ENCODE peak calls at places on chromosomes 4 and X, in nine cellular contexts. One of them, this sample, is unnamed. For H3K4me1 and H3K9me3, the result is how much of the 10 kb centered on the place peaks cover.

GRCh38 chrX:123425904-123426303 is 241.8 kb downstream of the GRIA3 start:
- DNase-seq in uterus: peak
- DNase-seq in thyroid gland: peak
- DNase-seq in ovary: no peak
- DNase-seq in mucosa of descending colon: no peak
- DNase-seq in endothelial cell of umbilical vein: no peak
- DNase-seq in neuronal stem cell: no peak
- DNase-seq in GM23248: peak
- DNase-seq in colonic mucosa: no peak
- DNase-seq in this sample: no peak

GRCh38 chr4:80306255-80306654 is 29.3 kb upstream of the CFAP299 start:
- DNase-seq in mucosa of descending colon: no peak
- DNase-seq in colonic mucosa: no peak
- DNase-seq in endothelial cell of umbilical vein: peak
- DNase-seq in ovary: no peak
- DNase-seq in neuronal stem cell: no peak
- DNase-seq in GM23248: peak
- DNase-seq in uterus: no peak
- DNase-seq in thyroid gland: no peak
- DNase-seq in this sample: no peak

GRCh38 chr4:11728165-11728564 is 299.5 kb upstream of the HS3ST1 start:
- DNase-seq in neuronal stem cell: no peak
- DNase-seq in colonic mucosa: no peak
- DNase-seq in thyroid gland: no peak
- DNase-seq in uterus: no peak
- DNase-seq in endothelial cell of umbilical vein: no peak
- DNase-seq in mucosa of descending colon: no peak
- DNase-seq in GM23248: no peak
- DNase-seq in ovary: no peak
- DNase-seq in this sample: no peak

GRCh38 chr4:74314944-74315343 is 6.7 kb downstream of the EPGN start:
- DNase-seq in neuronal stem cell: no peak
- DNase-seq in uterus: no peak
- DNase-seq in endothelial cell of umbilical vein: no peak
- DNase-seq in thyroid gland: no peak
- DNase-seq in ovary: no peak
- DNase-seq in mucosa of descending colon: no peak
- DNase-seq in GM23248: no peak
- DNase-seq in colonic mucosa: no peak
- DNase-seq in this sample: no peak

GRCh38 chr4:146338512-146338911 is 124.2 kb downstream of the REELD1 start:
- DNase-seq in mucosa of descending colon: no peak
- DNase-seq in ovary: no peak
- DNase-seq in endothelial cell of umbilical vein: no peak
- DNase-seq in uterus: no peak
- DNase-seq in neuronal stem cell: no peak
- DNase-seq in GM23248: peak
- DNase-seq in thyroid gland: no peak
- DNase-seq in colonic mucosa: no peak
- DNase-seq in this sample: no peak

GRCh38 chr4:168199262-168199957 is 107.1 kb downstream of the ANXA10 start:
- DNase-seq in uterus: no peak
- DNase-seq in endothelial cell of umbilical vein: no peak
- DNase-seq in thyroid gland: no peak
- DNase-seq in mucosa of descending colon: no peak
- DNase-seq in GM23248: no peak
- DNase-seq in colonic mucosa: no peak
- DNase-seq in ovary: no peak
- DNase-seq in neuronal stem cell: no peak
- DNase-seq in this sample: no peak

GRCh38 chrX:47623540-47624027 is 3.9 kb upstream of the SYN1 start:
- DNase-seq in endothelial cell of umbilical vein: peak
- DNase-seq in thyroid gland: peak
- DNase-seq in ovary: peak
- DNase-seq in uterus: no peak
- DNase-seq in colonic mucosa: peak
- DNase-seq in neuronal stem cell: peak
- DNase-seq in GM23248: peak
- DNase-seq in mucosa of descending colon: peak
- DNase-seq in this sample: no peak

GRCh38 chr4:85937507-85937906 is 422.3 kb downstream of the MAPK10 start:
- DNase-seq in endothelial cell of umbilical vein: no peak
- DNase-seq in neuronal stem cell: no peak
- DNase-seq in GM23248: no peak
- DNase-seq in colonic mucosa: no peak
- DNase-seq in ovary: no peak
- DNase-seq in mucosa of descending colon: no peak
- DNase-seq in uterus: no peak
- DNase-seq in thyroid gland: no peak
- DNase-seq in this sample: no peak

GRCh38 chrX:13266641-13267420 is 53.0 kb downstream of the ATXN3L start:
- DNase-seq in ovary: no peak
- DNase-seq in endothelial cell of umbilical vein: no peak
- DNase-seq in thyroid gland: no peak
- DNase-seq in colonic mucosa: no peak
- DNase-seq in neuronal stem cell: peak
- DNase-seq in mucosa of descending colon: no peak
- DNase-seq in GM23248: peak
- DNase-seq in uterus: no peak
- DNase-seq in this sample: peak

GRCh38 chrX:131577999-131578734 is 34.3 kb downstream of the OR13H1 start:
- DNase-seq in thyroid gland: no peak
- DNase-seq in endothelial cell of umbilical vein: no peak
- DNase-seq in neuronal stem cell: no peak
- DNase-seq in uterus: no peak
- DNase-seq in ovary: no peak
- DNase-seq in mucosa of descending colon: no peak
- DNase-seq in GM23248: no peak
- DNase-seq in colonic mucosa: no peak
- DNase-seq in this sample: no peak

GRCh38 chrX:115589419-115589818 is 28.4 kb downstream of the PLS3 start:
- DNase-seq in mucosa of descending colon: no peak
- DNase-seq in endothelial cell of umbilical vein: no peak
- DNase-seq in ovary: no peak
- DNase-seq in colonic mucosa: no peak
- DNase-seq in thyroid gland: no peak
- DNase-seq in uterus: no peak
- DNase-seq in neuronal stem cell: no peak
- DNase-seq in GM23248: peak
- DNase-seq in this sample: no peak

GRCh38 chrX:120015145-120016067 is 62.1 kb downstream of the RHOXF2B start:
- DNase-seq in mucosa of descending colon: no peak
- DNase-seq in endothelial cell of umbilical vein: no peak
- DNase-seq in colonic mucosa: no peak
- DNase-seq in thyroid gland: peak
- DNase-seq in neuronal stem cell: no peak
- DNase-seq in uterus: no peak
- DNase-seq in GM23248: peak
- DNase-seq in ovary: peak
- DNase-seq in this sample: peak

GRCh38 chr4:175252642-175253041 is 334.5 kb downstream of the ADAM29 start:
- DNase-seq in uterus: no peak
- DNase-seq in colonic mucosa: no peak
- DNase-seq in mucosa of descending colon: no peak
- DNase-seq in ovary: no peak
- DNase-seq in endothelial cell of umbilical vein: no peak
- DNase-seq in GM23248: no peak
- DNase-seq in thyroid gland: no peak
- DNase-seq in neuronal stem cell: no peak
- DNase-seq in this sample: no peak

GRCh38 chr4:174604198-174604597 is 81.9 kb upstream of the HPGD start:
- DNase-seq in colonic mucosa: no peak
- DNase-seq in neuronal stem cell: no peak
- DNase-seq in GM23248: peak
- DNase-seq in thyroid gland: no peak
- DNase-seq in mucosa of descending colon: no peak
- DNase-seq in uterus: no peak
- DNase-seq in ovary: no peak
- DNase-seq in endothelial cell of umbilical vein: no peak
- DNase-seq in this sample: no peak

GRCh38 chr4:75552452-75552851 is 3.4 kb upstream of the ODAPH start:
- DNase-seq in GM23248: no peak
- DNase-seq in endothelial cell of umbilical vein: no peak
- DNase-seq in mucosa of descending colon: no peak
- DNase-seq in thyroid gland: no peak
- DNase-seq in uterus: no peak
- DNase-seq in colonic mucosa: no peak
- DNase-seq in ovary: no peak
- DNase-seq in neuronal stem cell: no peak
- DNase-seq in this sample: no peak

GRCh38 chrX:96551320-96551872 is 133.2 kb upstream of the DIAPH2 start:
- DNase-seq in GM23248: no peak
- DNase-seq in uterus: no peak
- DNase-seq in thyroid gland: no peak
- DNase-seq in colonic mucosa: no peak
- DNase-seq in mucosa of descending colon: no peak
- DNase-seq in ovary: no peak
- DNase-seq in endothelial cell of umbilical vein: no peak
- DNase-seq in neuronal stem cell: no peak
- DNase-seq in this sample: no peak

GRCh38 chr4:185730387-185730786 is 81.6 kb downstream of the SORBS2 start:
- DNase-seq in colonic mucosa: no peak
- DNase-seq in endothelial cell of umbilical vein: no peak
- DNase-seq in ovary: peak
- DNase-seq in mucosa of descending colon: no peak
- DNase-seq in neuronal stem cell: peak
- DNase-seq in GM23248: no peak
- DNase-seq in thyroid gland: peak
- DNase-seq in uterus: no peak
- DNase-seq in this sample: peak

GRCh38 chr4:171983935-171984805 is 171.0 kb downstream of the GALNTL6 start:
- DNase-seq in colonic mucosa: no peak
- DNase-seq in neuronal stem cell: no peak
- DNase-seq in mucosa of descending colon: peak
- DNase-seq in GM23248: no peak
- DNase-seq in thyroid gland: no peak
- DNase-seq in uterus: no peak
- DNase-seq in endothelial cell of umbilical vein: no peak
- DNase-seq in ovary: no peak
- DNase-seq in this sample: no peak

GRCh38 chr4:53548662-53549061 is 42.6 kb downstream of the LNX1 start:
- DNase-seq in thyroid gland: no peak
- DNase-seq in endothelial cell of umbilical vein: no peak
- DNase-seq in uterus: no peak
- DNase-seq in mucosa of descending colon: no peak
- DNase-seq in ovary: no peak
- DNase-seq in neuronal stem cell: no peak
- DNase-seq in GM23248: no peak
- DNase-seq in colonic mucosa: no peak
- DNase-seq in this sample: no peak
- H3K4me1 ChIP-seq in thyroid gland: under half
- H3K4me1 ChIP-seq in endothelial cell of umbilical vein: under half
- H3K4me1 ChIP-seq in uterus: under half
- H3K4me1 ChIP-seq in mucosa of descending colon: under half
- H3K4me1 ChIP-seq in ovary: under half
- H3K4me1 ChIP-seq in neuronal stem cell: under half
- H3K4me1 ChIP-seq in GM23248: under half
- H3K4me1 ChIP-seq in colonic mucosa: under half
- H3K4me1 ChIP-seq in this sample: under half

DNA sequence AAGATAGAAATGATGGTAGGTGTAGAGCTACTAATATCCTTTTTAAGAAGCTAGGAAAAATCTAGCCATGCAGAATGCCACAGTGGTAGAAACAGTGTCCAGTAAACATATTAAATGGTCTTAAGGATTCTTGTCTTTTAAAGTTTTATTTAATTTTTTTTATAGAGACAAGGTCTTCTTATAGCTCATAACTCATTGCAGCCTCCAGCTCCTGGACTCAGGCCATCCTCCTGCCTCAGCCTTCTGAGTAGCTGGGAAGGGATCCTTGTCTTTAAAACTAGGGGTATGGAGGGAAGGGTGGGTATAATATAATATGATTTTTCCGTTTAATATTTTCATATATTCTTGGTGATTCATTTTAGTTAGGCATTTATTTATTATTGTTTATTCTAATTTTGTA is 3.8 kb downstream of the TMEM165 start:
- DNase-seq in ovary: no peak
- DNase-seq in GM23248: peak
- DNase-seq in neuronal stem cell: no peak
- DNase-seq in uterus: no peak
- DNase-seq in colonic mucosa: no peak
- DNase-seq in endothelial cell of umbilical vein: no peak
- DNase-seq in mucosa of descending colon: no peak
- DNase-seq in thyroid gland: no peak
- DNase-seq in this sample: no peak
- H3K4me3 ChIP-seq in ovary: no peak
- H3K4me3 ChIP-seq in GM23248: peak
- H3K4me3 ChIP-seq in neuronal stem cell: no peak
- H3K4me3 ChIP-seq in uterus: no peak
- H3K4me3 ChIP-seq in colonic mucosa: no peak
- H3K4me3 ChIP-seq in endothelial cell of umbilical vein: no peak
- H3K4me3 ChIP-seq in mucosa of descending colon: no peak
- H3K4me3 ChIP-seq in thyroid gland: no peak
- H3K4me3 ChIP-seq in this sample: no peak

DNA sequence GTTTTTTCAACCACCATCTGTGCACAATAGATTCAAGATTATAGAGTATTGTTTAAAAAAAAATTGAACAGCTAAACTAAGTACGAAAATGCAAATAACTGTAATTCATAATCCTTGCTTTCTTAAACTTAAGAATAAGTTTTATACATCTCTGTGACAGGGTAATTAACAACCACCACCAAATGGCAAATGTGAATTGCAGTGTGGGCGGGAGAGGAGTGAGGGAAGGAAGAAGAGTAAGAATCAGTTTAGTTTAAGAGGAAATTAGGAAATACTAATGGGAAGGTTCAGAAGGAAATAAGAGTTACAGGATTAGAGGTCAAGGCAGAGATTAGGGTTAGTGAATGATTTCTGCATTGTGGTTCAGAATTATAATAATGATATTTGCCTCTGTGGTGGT is 430.9 kb downstream of the SPRY1 start:
- DNase-seq in endothelial cell of umbilical vein: no peak
- DNase-seq in mucosa of descending colon: no peak
- DNase-seq in thyroid gland: no peak
- DNase-seq in GM23248: no peak
- DNase-seq in ovary: no peak
- DNase-seq in neuronal stem cell: no peak
- DNase-seq in colonic mucosa: no peak
- DNase-seq in uterus: no peak
- DNase-seq in this sample: no peak
- H3K9me3 ChIP-seq in endothelial cell of umbilical vein: under half
- H3K9me3 ChIP-seq in mucosa of descending colon: under half
- H3K9me3 ChIP-seq in thyroid gland: under half
- H3K9me3 ChIP-seq in GM23248: under half
- H3K9me3 ChIP-seq in ovary: under half
- H3K9me3 ChIP-seq in neuronal stem cell: under half
- H3K9me3 ChIP-seq in colonic mucosa: under half
- H3K9me3 ChIP-seq in uterus: under half
- H3K9me3 ChIP-seq in this sample: under half

DNA sequence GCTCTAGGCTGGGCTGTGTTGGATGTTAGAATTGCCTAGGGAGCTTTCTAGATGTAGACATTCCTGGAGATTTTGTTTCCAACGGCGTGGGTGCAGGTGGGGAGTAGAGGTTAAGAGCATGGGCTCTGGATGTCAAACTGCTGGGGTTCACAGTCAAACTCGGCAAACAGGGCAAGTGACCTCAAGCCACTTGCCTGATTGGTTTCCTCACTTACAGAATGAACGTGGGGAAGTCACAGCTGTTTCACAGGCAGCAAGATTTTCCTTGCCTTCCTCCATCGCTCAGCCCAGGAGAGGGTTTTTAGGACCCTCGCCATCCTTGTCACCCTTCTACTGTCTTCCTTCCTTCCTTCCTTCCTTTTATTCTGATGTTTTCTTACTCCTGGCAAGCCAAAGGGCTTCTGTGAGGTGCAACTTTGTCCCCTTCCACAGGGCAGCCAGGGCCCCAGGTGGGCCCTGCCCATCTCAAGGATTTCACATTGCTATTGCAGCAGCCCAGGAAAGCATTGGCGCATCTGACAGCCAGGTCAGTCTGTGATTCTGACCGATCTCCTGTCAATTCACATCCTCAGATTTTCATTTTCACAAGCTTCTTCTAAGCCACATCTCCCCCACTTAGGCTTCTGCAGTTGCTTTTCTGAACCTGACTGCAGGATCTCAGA is 7.0 kb downstream of the RTL5 start:
- DNase-seq in thyroid gland: no peak
- DNase-seq in endothelial cell of umbilical vein: no peak
- DNase-seq in mucosa of descending colon: no peak
- DNase-seq in uterus: no peak
- DNase-seq in neuronal stem cell: no peak
- DNase-seq in colonic mucosa: no peak
- DNase-seq in ovary: no peak
- DNase-seq in GM23248: no peak
- DNase-seq in this sample: no peak
- H3K4me1 ChIP-seq in thyroid gland: under half
- H3K4me1 ChIP-seq in endothelial cell of umbilical vein: half or more
- H3K4me1 ChIP-seq in mucosa of descending colon: under half
- H3K4me1 ChIP-seq in uterus: under half
- H3K4me1 ChIP-seq in neuronal stem cell: under half
- H3K4me1 ChIP-seq in colonic mucosa: under half
- H3K4me1 ChIP-seq in ovary: under half
- H3K4me1 ChIP-seq in GM23248: under half
- H3K4me1 ChIP-seq in this sample: under half